ENCODE peak calls at places on chromosomes 7 and 10, in eight cellular contexts. Y is colonic mucosa; U is activated CD8-positive, alpha-beta T cell treated with anti-CD3 and anti-CD28 coated beads for 36 hours; W is RWPE2; G is GM20000; X is left ventricle myocardium inferior; R is WTC11; L is thoracic aorta. Q is an unnamed sample.
A peak's percentile ranks its signal among the peaks of the same experiment; 100 is the strongest.

GRCh38 chr10:2627969-2628368 is 439.4 kb upstream of the PFKP start:
- DNase-seq in Y (no peak), U (no peak), W (no peak), G (no peak), X (no peak), R (no peak), L (no peak), Q (no peak)

GRCh38 chr7:100879685-100880261 is 4.9 kb downstream of the SRRT start:
- DNase-seq in Y (no peak), U (no peak), W (no peak), G (no peak), X (no peak), R (no peak), L (no peak), Q (no peak)

GRCh38 chr7:98210513-98211220 is 572 bp upstream of the BHLHA15 start:
- DNase-seq in Y (no peak), U (no peak), W (no peak), G (peak; percentile 38), X (no peak), R (peak; percentile 64), L (no peak), Q (no peak)

GRCh38 chr7:156892086-156892800 is 740 bp downstream of the LMBR1 start:
- DNase-seq in Y (peak; percentile 69), U (peak; percentile 76), W (peak; percentile 65), G (peak; percentile 80), X (peak; percentile 51), R (peak; percentile 76), L (no peak), Q (peak; percentile 69)

GRCh38 chr7:81004098-81004497 is 85.2 kb upstream of the SEMA3C start:
- DNase-seq in Y (no peak), U (no peak), W (no peak), G (no peak), X (no peak), R (no peak), L (no peak), Q (no peak)

GRCh38 chr7:112481833-112482669 is 1.3 kb downstream of the LSMEM1 start:
- DNase-seq in Y (no peak), U (no peak), W (peak; percentile 69), G (no peak), X (peak; percentile 20), R (no peak), L (peak; percentile 57), Q (no peak)

GRCh38 chr7:129494041-129494440 is 8.3 kb upstream of the SMKR1 start:
- DNase-seq in Y (no peak), U (peak; percentile 35), W (no peak), G (no peak), X (no peak), R (no peak), L (no peak), Q (no peak)

GRCh38 chr7:151115121-151115835 is 29.0 kb downstream of the AGAP3 start:
- DNase-seq in Y (no peak), U (peak; percentile 48), W (no peak), G (peak; percentile 81), X (no peak), R (peak; percentile 46), L (no peak), Q (peak; percentile 81)

GRCh38 chr10:59907918-59908807 is 1.8 kb upstream of the CCDC6 start:
- DNase-seq in Y (peak; percentile 86), U (peak; percentile 77), W (no peak), G (peak; percentile 39), X (no peak), R (peak; percentile 64), L (peak; percentile 40), Q (peak; percentile 44)

GRCh38 chr7:82164813-82165212 is 278.8 kb downstream of the CACNA2D1 start:
- DNase-seq in Y (peak; percentile 20), U (no peak), W (no peak), G (no peak), X (no peak), R (no peak), L (no peak), Q (no peak)

GRCh38 chr10:113041841-113042745 is 92.0 kb downstream of the TCF7L2 start:
- DNase-seq in Y (no peak), U (no peak), W (no peak), G (no peak), X (no peak), R (no peak), L (no peak), Q (no peak)

GRCh38 chr10:70917635-70918034 is 29.3 kb upstream of the PCBD1 start:
- DNase-seq in Y (no peak), U (no peak), W (no peak), G (no peak), X (peak; percentile 9), R (no peak), L (no peak), Q (no peak)

GRCh38 chr7:152315845-152316244 is 120.0 kb downstream of the KMT2C start:
- DNase-seq in Y (no peak), U (no peak), W (no peak), G (no peak), X (no peak), R (no peak), L (no peak), Q (no peak)

GRCh38 chr10:4812952-4813351 is 13.1 kb upstream of the AKR1E2 start:
- DNase-seq in Y (no peak), U (no peak), W (peak; percentile 73), G (no peak), X (no peak), R (no peak), L (no peak), Q (no peak)

GRCh38 chr7:158484801-158485531 is 102.7 kb downstream of the PTPRN2 start:
- DNase-seq in Y (no peak), U (no peak), W (no peak), G (no peak), X (no peak), R (no peak), L (no peak), Q (no peak)

GRCh38 chr7:32957326-32958045 is at the start of gene FKBP9:
- DNase-seq in Y (peak; percentile 91), U (peak; percentile 19), W (peak; percentile 76), G (peak; percentile 85), X (peak; percentile 86), R (peak; percentile 84), L (no peak), Q (peak; percentile 83)

DNA sequence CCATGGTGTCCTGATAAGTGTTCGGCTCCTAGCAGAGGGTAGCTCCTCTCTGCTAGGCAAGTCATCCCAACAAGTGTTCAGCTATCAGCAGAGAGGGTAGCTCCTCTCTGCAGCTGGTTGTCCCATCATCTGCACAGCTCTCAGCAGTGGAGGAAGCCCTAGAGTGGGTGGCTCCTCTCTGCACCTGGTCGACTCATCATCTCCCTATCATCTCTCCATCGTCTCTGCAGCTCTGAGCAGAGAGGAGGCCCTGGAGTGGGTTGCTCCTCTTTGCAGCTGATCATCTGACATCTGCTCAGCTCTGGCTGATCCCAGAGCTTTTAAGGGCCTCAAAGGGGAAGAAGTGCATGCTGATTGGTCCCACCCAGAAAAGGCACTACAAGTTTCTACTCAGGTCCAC is 199.9 kb upstream of the KMT2E start:
- DNase-seq in Y (no peak), U (no peak), W (no peak), G (no peak), X (no peak), R (no peak), L (no peak), Q (no peak)
- TF ChIP-seq CTCF in Y (no peak), U (no peak), W (no peak), G (no peak), X (no peak), R (no peak), L (no peak), Q (no peak)

GRCh38 chr10:125629758-125630376 is 53.1 kb downstream of the TEX36 start:
- DNase-seq in Y (no peak), U (no peak), W (no peak), G (peak; percentile 35), X (no peak), R (no peak), L (no peak), Q (peak; percentile 47)

GRCh38 chr10:125627646-125628045 is 55.3 kb downstream of the TEX36 start:
- DNase-seq in Y (no peak), U (no peak), W (no peak), G (no peak), X (no peak), R (no peak), L (no peak), Q (no peak)

GRCh38 chr10:125625586-125625985 is 57.4 kb downstream of the TEX36 start:
- DNase-seq in Y (no peak), U (no peak), W (no peak), G (no peak), X (no peak), R (no peak), L (no peak), Q (no peak)

GRCh38 chr10:125626671-125627070 is 56.3 kb downstream of the TEX36 start:
- DNase-seq in Y (no peak), U (no peak), W (no peak), G (no peak), X (no peak), R (no peak), L (no peak), Q (no peak)

DNA sequence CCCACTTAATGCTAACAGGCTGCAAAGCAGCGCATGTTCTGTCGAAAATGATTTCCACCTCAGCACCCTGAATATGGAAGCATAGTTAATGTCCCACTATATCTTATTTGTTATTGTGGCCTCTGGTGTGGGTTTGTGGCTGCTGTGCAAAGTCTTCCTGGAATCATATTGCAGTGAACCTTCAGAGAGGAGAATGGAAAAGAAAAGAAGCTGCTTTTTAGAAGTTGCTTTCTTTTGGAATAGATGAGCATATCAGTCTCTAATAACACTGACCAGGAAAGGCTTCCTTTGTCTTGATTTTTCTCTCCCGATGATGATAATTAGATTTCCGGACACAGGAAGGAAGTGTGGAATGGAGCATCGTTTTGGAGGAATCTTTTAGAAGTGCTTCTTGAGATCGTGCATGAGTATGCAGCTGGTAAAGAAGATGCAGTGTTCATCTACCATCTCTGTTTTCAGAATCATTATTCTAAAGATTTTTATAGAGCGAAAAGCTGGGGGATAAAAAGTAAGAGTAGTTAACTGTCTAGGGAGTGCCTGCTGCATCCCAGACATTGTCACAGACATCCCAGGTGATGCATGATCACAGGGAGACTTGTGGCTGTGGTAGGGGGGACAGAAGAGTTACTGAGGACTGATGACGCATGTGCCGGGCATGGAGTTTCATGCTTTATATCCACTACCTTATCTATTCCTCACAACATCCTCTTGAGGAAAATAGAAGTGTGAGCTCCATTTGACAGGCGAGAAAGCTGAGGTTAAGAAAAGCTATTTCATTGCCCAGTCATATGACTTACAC is 54.5 kb downstream of the TEX36 start:
- DNase-seq in Y (no peak), U (no peak), W (no peak), G (no peak), X (no peak), R (no peak), L (no peak), Q (no peak)
- TF ChIP-seq CTCF in Y (no peak), U (no peak), W (no peak), G (no peak), X (no peak), R (no peak), L (no peak), Q (no peak)

DNA sequence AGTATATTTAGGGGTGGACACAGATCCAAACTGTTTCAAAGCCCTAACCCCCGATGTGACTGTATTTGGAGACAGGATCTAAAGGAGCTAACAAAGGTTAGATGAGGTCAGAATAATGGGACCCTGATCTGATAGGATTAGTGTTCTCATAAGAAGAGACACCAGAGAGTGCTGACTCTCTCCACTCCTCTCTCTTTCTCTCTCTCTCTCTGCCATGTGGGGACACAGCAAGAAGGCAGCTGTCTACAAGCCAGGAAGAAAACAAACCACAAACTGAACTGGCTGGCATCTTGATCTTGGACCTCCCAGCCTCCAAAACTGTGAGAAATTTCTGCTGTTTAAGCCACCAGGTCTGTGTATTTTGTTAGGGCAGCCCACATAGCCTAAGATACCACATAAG is 84.7 kb upstream of the KDM7A start:
- DNase-seq in Y (no peak), U (no peak), W (no peak), G (no peak), X (no peak), R (no peak), L (no peak), Q (no peak)
- TF ChIP-seq CTCF in Y (no peak), U (no peak), W (no peak), G (no peak), X (no peak), R (no peak), L (no peak), Q (no peak)

GRCh38 chr7:74282748-74283459 is 6.3 kb upstream of the CLIP2 start:
- DNase-seq in Y (no peak), U (no peak), W (no peak), G (no peak), X (no peak), R (peak; percentile 46), L (no peak), Q (no peak)
- TF ChIP-seq CTCF in Y (no peak), U (no peak), W (no peak), G (no peak), X (no peak), R (no peak), L (no peak), Q (no peak)

Q was measured in GM13977.